ENCODE peak calls at places on chromosomes 13 and 19, in seven cellular contexts. M is NCI-H1417 treated with DMSO at 0.1 percent for 48 hours; E is activated CD8-positive, alpha-beta memory T cell treated with anti-CD3 and anti-CD28 coated beads for 48 hours; Z is mesendoderm; N is left ventricle myocardium inferior; H is CD8-positive, alpha-beta memory T cell; Y is stimulated activated CD8-positive, alpha-beta memory T cell treated with anti-CD3 and anti-CD28 coated beads, Interleukin-7, amount 100 ng/mL, for 4 hours. O is an unnamed sample.

GRCh38 chr13:85194482-85194881 is 604.7 kb downstream of the SLITRK6 start:
- DNase-seq in Z (no peak), E (no peak), H (no peak), M (no peak), N (no peak), Y (no peak), O (no peak)

GRCh38 chr13:101942038-101942437 is 459.8 kb downstream of the FGF14 start:
- DNase-seq in N (no peak), Y (no peak), Z (peak), H (no peak), M (peak), E (no peak), O (peak)

GRCh38 chr19:11265785-11266236 is 3.5 kb upstream of the DOCK6 start:
- DNase-seq in Y (no peak), N (no peak), M (no peak), E (no peak), Z (no peak), H (no peak), O (no peak)

GRCh38 chr19:15935167-15935702 is 906 bp upstream of the CYP4F11 start:
- DNase-seq in Z (no peak), N (no peak), M (no peak), E (no peak), H (no peak), Y (no peak), O (no peak)

GRCh38 chr13:96848275-96848674 is 146.0 kb downstream of the OXGR1 start:
- DNase-seq in M (no peak), E (no peak), Y (no peak), Z (no peak), N (no peak), H (no peak), O (no peak)

GRCh38 chr13:50685491-50685890 is 158.0 kb downstream of the DLEU7 start:
- DNase-seq in H (no peak), Y (no peak), E (no peak), Z (peak), M (no peak), N (peak), O (no peak)

GRCh38 chr13:105196052-105196451 is 1339.4 kb downstream of the EFNB2 start:
- DNase-seq in Y (no peak), H (no peak), N (no peak), M (no peak), E (no peak), Z (peak), O (no peak)

GRCh38 chr13:41222259-41222852 is 28.0 kb upstream of the KBTBD7 start:
- DNase-seq in E (peak), Y (peak), M (no peak), Z (peak), H (peak), N (no peak), O (peak)

GRCh38 chr19:2321565-2322283 is 6.7 kb downstream of the LSM7 start:
- DNase-seq in H (no peak), N (no peak), E (no peak), Z (no peak), Y (no peak), M (no peak), O (no peak)

GRCh38 chr13:102729560-102730275 is 34.9 kb upstream of the METTL21C start:
- DNase-seq in Y (no peak), N (no peak), Z (no peak), H (no peak), E (no peak), M (no peak), O (no peak)

GRCh38 chr13:49190901-49191300 is 29.2 kb upstream of the MLNR start:
- DNase-seq in E (no peak), N (no peak), M (no peak), Z (no peak), Y (no peak), H (no peak), O (no peak)